ENCODE peak calls at places on chromosomes 5 and 9, in ten cellular contexts. One of them, this sample, is unnamed.

GRCh38 chr5:38595149-38595725 is 38.8 kb upstream of the LIFR start:
- DNase-seq in body of pancreas: no peak
- DNase-seq in NCI-H226: peak
- DNase-seq in activated CD4-positive, alpha-beta T cell treated with anti-CD3 and anti-CD28 coated beads for 4 hours: no peak
- DNase-seq in Calu3: no peak
- DNase-seq in fibroblast of the aortic adventitia: peak
- DNase-seq in prostate gland: no peak
- DNase-seq in activated CD4-positive, CD25-positive, alpha-beta regulatory T cell: no peak
- DNase-seq in foreskin fibroblast: peak
- DNase-seq in GM20000: no peak
- DNase-seq in this sample: no peak

GRCh38 chr5:148984333-148984732 is 78.5 kb downstream of the SH3TC2 start:
- DNase-seq in body of pancreas: no peak
- DNase-seq in NCI-H226: peak
- DNase-seq in activated CD4-positive, alpha-beta T cell treated with anti-CD3 and anti-CD28 coated beads for 4 hours: no peak
- DNase-seq in Calu3: peak
- DNase-seq in fibroblast of the aortic adventitia: peak
- DNase-seq in prostate gland: no peak
- DNase-seq in activated CD4-positive, CD25-positive, alpha-beta regulatory T cell: no peak
- DNase-seq in foreskin fibroblast: peak
- DNase-seq in GM20000: no peak
- DNase-seq in this sample: no peak

GRCh38 chr9:31140316-31140715 is 1244.1 kb upstream of the ACO1 start:
- DNase-seq in body of pancreas: no peak
- DNase-seq in NCI-H226: peak
- DNase-seq in activated CD4-positive, alpha-beta T cell treated with anti-CD3 and anti-CD28 coated beads for 4 hours: no peak
- DNase-seq in Calu3: no peak
- DNase-seq in fibroblast of the aortic adventitia: peak
- DNase-seq in prostate gland: no peak
- DNase-seq in activated CD4-positive, CD25-positive, alpha-beta regulatory T cell: no peak
- DNase-seq in foreskin fibroblast: no peak
- DNase-seq in GM20000: no peak
- DNase-seq in this sample: no peak

GRCh38 chr5:96476654-96477053 is 43.6 kb upstream of the PCSK1 start:
- DNase-seq in body of pancreas: no peak
- DNase-seq in NCI-H226: peak
- DNase-seq in activated CD4-positive, alpha-beta T cell treated with anti-CD3 and anti-CD28 coated beads for 4 hours: no peak
- DNase-seq in Calu3: no peak
- DNase-seq in fibroblast of the aortic adventitia: peak
- DNase-seq in prostate gland: no peak
- DNase-seq in activated CD4-positive, CD25-positive, alpha-beta regulatory T cell: no peak
- DNase-seq in foreskin fibroblast: peak
- DNase-seq in GM20000: no peak
- DNase-seq in this sample: no peak

GRCh38 chr5:132000677-132001453 is 10.6 kb downstream of the ACSL6 start:
- DNase-seq in body of pancreas: no peak
- DNase-seq in NCI-H226: peak
- DNase-seq in activated CD4-positive, alpha-beta T cell treated with anti-CD3 and anti-CD28 coated beads for 4 hours: no peak
- DNase-seq in Calu3: no peak
- DNase-seq in fibroblast of the aortic adventitia: no peak
- DNase-seq in prostate gland: no peak
- DNase-seq in activated CD4-positive, CD25-positive, alpha-beta regulatory T cell: no peak
- DNase-seq in foreskin fibroblast: no peak
- DNase-seq in GM20000: no peak
- DNase-seq in this sample: no peak

GRCh38 chr9:128724744-128725211 is 851 bp upstream of the ZDHHC12 start:
- DNase-seq in body of pancreas: peak
- DNase-seq in NCI-H226: peak
- DNase-seq in activated CD4-positive, alpha-beta T cell treated with anti-CD3 and anti-CD28 coated beads for 4 hours: peak
- DNase-seq in Calu3: peak
- DNase-seq in fibroblast of the aortic adventitia: peak
- DNase-seq in prostate gland: peak
- DNase-seq in activated CD4-positive, CD25-positive, alpha-beta regulatory T cell: no peak
- DNase-seq in foreskin fibroblast: peak
- DNase-seq in GM20000: peak
- DNase-seq in this sample: peak

GRCh38 chr5:139808481-139809330 is 13.1 kb downstream of the PSD2 start:
- DNase-seq in body of pancreas: no peak
- DNase-seq in NCI-H226: peak
- DNase-seq in activated CD4-positive, alpha-beta T cell treated with anti-CD3 and anti-CD28 coated beads for 4 hours: no peak
- DNase-seq in Calu3: peak
- DNase-seq in fibroblast of the aortic adventitia: peak
- DNase-seq in prostate gland: no peak
- DNase-seq in activated CD4-positive, CD25-positive, alpha-beta regulatory T cell: no peak
- DNase-seq in foreskin fibroblast: peak
- DNase-seq in GM20000: peak
- DNase-seq in this sample: peak

GRCh38 chr9:135826188-135826545 is 81.2 kb downstream of the CAMSAP1 start:
- DNase-seq in body of pancreas: no peak
- DNase-seq in NCI-H226: no peak
- DNase-seq in activated CD4-positive, alpha-beta T cell treated with anti-CD3 and anti-CD28 coated beads for 4 hours: no peak
- DNase-seq in Calu3: no peak
- DNase-seq in fibroblast of the aortic adventitia: no peak
- DNase-seq in prostate gland: no peak
- DNase-seq in activated CD4-positive, CD25-positive, alpha-beta regulatory T cell: no peak
- DNase-seq in foreskin fibroblast: no peak
- DNase-seq in GM20000: no peak
- DNase-seq in this sample: no peak

GRCh38 chr5:157670662-157671591 is at the start of gene C5orf52:
- DNase-seq in body of pancreas: peak
- DNase-seq in NCI-H226: no peak
- DNase-seq in activated CD4-positive, alpha-beta T cell treated with anti-CD3 and anti-CD28 coated beads for 4 hours: peak
- DNase-seq in Calu3: peak
- DNase-seq in fibroblast of the aortic adventitia: peak
- DNase-seq in prostate gland: peak
- DNase-seq in activated CD4-positive, CD25-positive, alpha-beta regulatory T cell: no peak
- DNase-seq in foreskin fibroblast: no peak
- DNase-seq in GM20000: peak
- DNase-seq in this sample: peak

GRCh38 chr5:56479701-56480304 is 246.7 kb upstream of the ANKRD55 start:
- DNase-seq in body of pancreas: peak
- DNase-seq in NCI-H226: peak
- DNase-seq in activated CD4-positive, alpha-beta T cell treated with anti-CD3 and anti-CD28 coated beads for 4 hours: peak
- DNase-seq in Calu3: no peak
- DNase-seq in fibroblast of the aortic adventitia: no peak
- DNase-seq in prostate gland: no peak
- DNase-seq in activated CD4-positive, CD25-positive, alpha-beta regulatory T cell: peak
- DNase-seq in foreskin fibroblast: no peak
- DNase-seq in GM20000: peak
- DNase-seq in this sample: peak

GRCh38 chr5:141941307-141941706 is 16.7 kb downstream of the PCDH12 start:
- DNase-seq in body of pancreas: no peak
- DNase-seq in NCI-H226: no peak
- DNase-seq in activated CD4-positive, alpha-beta T cell treated with anti-CD3 and anti-CD28 coated beads for 4 hours: no peak
- DNase-seq in Calu3: no peak
- DNase-seq in fibroblast of the aortic adventitia: peak
- DNase-seq in prostate gland: no peak
- DNase-seq in activated CD4-positive, CD25-positive, alpha-beta regulatory T cell: no peak
- DNase-seq in foreskin fibroblast: no peak
- DNase-seq in GM20000: no peak
- DNase-seq in this sample: no peak

GRCh38 chr5:133635051-133635450 is 22.7 kb upstream of the FSTL4 start:
- DNase-seq in body of pancreas: no peak
- DNase-seq in NCI-H226: peak
- DNase-seq in activated CD4-positive, alpha-beta T cell treated with anti-CD3 and anti-CD28 coated beads for 4 hours: no peak
- DNase-seq in Calu3: no peak
- DNase-seq in fibroblast of the aortic adventitia: no peak
- DNase-seq in prostate gland: no peak
- DNase-seq in activated CD4-positive, CD25-positive, alpha-beta regulatory T cell: no peak
- DNase-seq in foreskin fibroblast: peak
- DNase-seq in GM20000: no peak
- DNase-seq in this sample: no peak

GRCh38 chr5:165574140-165574539 is 2068.7 kb downstream of the MAT2B start:
- DNase-seq in body of pancreas: no peak
- DNase-seq in NCI-H226: no peak
- DNase-seq in activated CD4-positive, alpha-beta T cell treated with anti-CD3 and anti-CD28 coated beads for 4 hours: no peak
- DNase-seq in Calu3: no peak
- DNase-seq in fibroblast of the aortic adventitia: no peak
- DNase-seq in prostate gland: no peak
- DNase-seq in activated CD4-positive, CD25-positive, alpha-beta regulatory T cell: no peak
- DNase-seq in foreskin fibroblast: no peak
- DNase-seq in GM20000: no peak
- DNase-seq in this sample: no peak

GRCh38 chr9:29640507-29640906 is 2067.2 kb upstream of the C9orf72 start:
- DNase-seq in body of pancreas: no peak
- DNase-seq in NCI-H226: no peak
- DNase-seq in activated CD4-positive, alpha-beta T cell treated with anti-CD3 and anti-CD28 coated beads for 4 hours: no peak
- DNase-seq in Calu3: no peak
- DNase-seq in fibroblast of the aortic adventitia: no peak
- DNase-seq in prostate gland: no peak
- DNase-seq in activated CD4-positive, CD25-positive, alpha-beta regulatory T cell: no peak
- DNase-seq in foreskin fibroblast: no peak
- DNase-seq in GM20000: no peak
- DNase-seq in this sample: no peak

GRCh38 chr5:172276214-172276613 is 7.3 kb downstream of the UBTD2 start:
- DNase-seq in body of pancreas: no peak
- DNase-seq in NCI-H226: peak
- DNase-seq in activated CD4-positive, alpha-beta T cell treated with anti-CD3 and anti-CD28 coated beads for 4 hours: no peak
- DNase-seq in Calu3: no peak
- DNase-seq in fibroblast of the aortic adventitia: no peak
- DNase-seq in prostate gland: no peak
- DNase-seq in activated CD4-positive, CD25-positive, alpha-beta regulatory T cell: no peak
- DNase-seq in foreskin fibroblast: peak
- DNase-seq in GM20000: no peak
- DNase-seq in this sample: no peak

GRCh38 chr9:86040281-86041155 is 58.8 kb downstream of the GOLM1 start:
- DNase-seq in body of pancreas: no peak
- DNase-seq in NCI-H226: no peak
- DNase-seq in activated CD4-positive, alpha-beta T cell treated with anti-CD3 and anti-CD28 coated beads for 4 hours: no peak
- DNase-seq in Calu3: no peak
- DNase-seq in fibroblast of the aortic adventitia: no peak
- DNase-seq in prostate gland: no peak
- DNase-seq in activated CD4-positive, CD25-positive, alpha-beta regulatory T cell: no peak
- DNase-seq in foreskin fibroblast: no peak
- DNase-seq in GM20000: no peak
- DNase-seq in this sample: no peak

GRCh38 chr5:31824886-31825774 is 186.2 kb downstream of the PDZD2 start:
- DNase-seq in body of pancreas: peak
- DNase-seq in NCI-H226: peak
- DNase-seq in activated CD4-positive, alpha-beta T cell treated with anti-CD3 and anti-CD28 coated beads for 4 hours: peak
- DNase-seq in Calu3: peak
- DNase-seq in fibroblast of the aortic adventitia: peak
- DNase-seq in prostate gland: peak
- DNase-seq in activated CD4-positive, CD25-positive, alpha-beta regulatory T cell: no peak
- DNase-seq in foreskin fibroblast: peak
- DNase-seq in GM20000: peak
- DNase-seq in this sample: peak

GRCh38 chr9:124005372-124005771 is 6.2 kb upstream of the LHX2 start:
- DNase-seq in body of pancreas: no peak
- DNase-seq in NCI-H226: no peak
- DNase-seq in activated CD4-positive, alpha-beta T cell treated with anti-CD3 and anti-CD28 coated beads for 4 hours: no peak
- DNase-seq in Calu3: no peak
- DNase-seq in fibroblast of the aortic adventitia: no peak
- DNase-seq in prostate gland: no peak
- DNase-seq in activated CD4-positive, CD25-positive, alpha-beta regulatory T cell: no peak
- DNase-seq in foreskin fibroblast: no peak
- DNase-seq in GM20000: no peak
- DNase-seq in this sample: no peak

GRCh38 chr5:150601774-150602345 is 38.6 kb upstream of the SYNPO start:
- DNase-seq in body of pancreas: no peak
- DNase-seq in NCI-H226: no peak
- DNase-seq in activated CD4-positive, alpha-beta T cell treated with anti-CD3 and anti-CD28 coated beads for 4 hours: no peak
- DNase-seq in Calu3: no peak
- DNase-seq in fibroblast of the aortic adventitia: no peak
- DNase-seq in prostate gland: no peak
- DNase-seq in activated CD4-positive, CD25-positive, alpha-beta regulatory T cell: no peak
- DNase-seq in foreskin fibroblast: no peak
- DNase-seq in GM20000: no peak
- DNase-seq in this sample: no peak

This sample was measured in GM13977.